ENCODE peak calls at places on chromosomes 12 and 14, in eight cellular contexts. Y, Z, K, A, V, I, D and G are unnamed samples.

GRCh38 chr14:91866061-91866460 is 1.3 kb downstream of the TC2N start:
- DNase-seq in Y (peak), Z (no peak), K (no peak), A (no peak), V (no peak), I (no peak), D (no peak), G (no peak)

GRCh38 chr12:118706437-118706836 is 274.9 kb upstream of the SRRM4 start:
- DNase-seq in Y (no peak), Z (no peak), K (no peak), A (no peak), V (no peak), I (no peak), D (no peak), G (no peak)

GRCh38 chr14:55556929-55557623 is 22.9 kb upstream of the KTN1 start:
- DNase-seq in Y (peak), Z (peak), K (no peak), A (no peak), V (no peak), I (no peak), D (peak), G (no peak)

GRCh38 chr12:113232787-113233585 is 11.7 kb downstream of the TPCN1 start:
- DNase-seq in Y (peak), Z (no peak), K (peak), A (peak), V (no peak), I (peak), D (peak), G (no peak)

GRCh38 chr12:78183854-78184253 is 353.2 kb downstream of the NAV3 start:
- DNase-seq in Y (no peak), Z (no peak), K (no peak), A (no peak), V (no peak), I (no peak), D (no peak), G (peak)

GRCh38 chr12:497501-498160 is 37.9 kb downstream of the B4GALNT3 start:
- DNase-seq in Y (no peak), Z (no peak), K (no peak), A (no peak), V (no peak), I (no peak), D (no peak), G (no peak)

GRCh38 chr12:105378821-105379400 is 48.4 kb downstream of the C12orf75 start:
- DNase-seq in Y (no peak), Z (no peak), K (no peak), A (no peak), V (no peak), I (no peak), D (peak), G (no peak)

GRCh38 chr12:57504033-57504432 is 16.2 kb downstream of the MARS1 start:
- DNase-seq in Y (no peak), Z (no peak), K (no peak), A (no peak), V (no peak), I (no peak), D (no peak), G (no peak)

GRCh38 chr14:100303179-100303578 is 3.1 kb downstream of the SLC25A29 start:
- DNase-seq in Y (no peak), Z (no peak), K (peak), A (no peak), V (no peak), I (no peak), D (no peak), G (peak)